ENCODE peak calls at places on chromosomes 11 and 22, in eight cellular contexts. One of them, this sample, is unnamed.
A peak's percentile ranks its signal among the peaks of the same experiment; 100 is the strongest.

GRCh38 chr11:13939952-13940610 is 22.4 kb upstream of the SPON1 start:
- DNase-seq in psoas muscle: no peak
- DNase-seq in DND-41: no peak
- DNase-seq in suprapubic skin: no peak
- DNase-seq in HCT116: peak; percentile 44
- DNase-seq in NB4: no peak
- DNase-seq in AG04449: no peak
- DNase-seq in lower lobe of right lung: no peak
- DNase-seq in this sample: no peak

GRCh38 chr11:2417856-2418705 is 17.5 kb downstream of the TSSC4 start:
- DNase-seq in psoas muscle: no peak
- DNase-seq in DND-41: no peak
- DNase-seq in suprapubic skin: no peak
- DNase-seq in HCT116: no peak
- DNase-seq in NB4: no peak
- DNase-seq in AG04449: no peak
- DNase-seq in lower lobe of right lung: no peak
- DNase-seq in this sample: no peak

GRCh38 chr22:48891688-48892380 is 935.8 kb downstream of the BRD1 start:
- DNase-seq in psoas muscle: no peak
- DNase-seq in DND-41: no peak
- DNase-seq in suprapubic skin: no peak
- DNase-seq in HCT116: no peak
- DNase-seq in NB4: no peak
- DNase-seq in AG04449: no peak
- DNase-seq in lower lobe of right lung: no peak
- DNase-seq in this sample: no peak

GRCh38 chr22:29269731-29270474 is 1.8 kb downstream of the EWSR1 start:
- DNase-seq in psoas muscle: no peak
- DNase-seq in DND-41: no peak
- DNase-seq in suprapubic skin: no peak
- DNase-seq in HCT116: no peak
- DNase-seq in NB4: peak; percentile 47
- DNase-seq in AG04449: no peak
- DNase-seq in lower lobe of right lung: no peak
- DNase-seq in this sample: no peak

GRCh38 chr11:4181780-4182721 is 87.5 kb downstream of the RRM1 start:
- DNase-seq in psoas muscle: no peak
- DNase-seq in DND-41: peak; percentile 53
- DNase-seq in suprapubic skin: no peak
- DNase-seq in HCT116: peak; percentile 57
- DNase-seq in NB4: peak; percentile 74
- DNase-seq in AG04449: no peak
- DNase-seq in lower lobe of right lung: peak; percentile 68
- DNase-seq in this sample: peak; percentile 69

GRCh38 chr22:32352681-32353080 is 5.0 kb upstream of the RFPL3 start:
- DNase-seq in psoas muscle: no peak
- DNase-seq in DND-41: no peak
- DNase-seq in suprapubic skin: no peak
- DNase-seq in HCT116: no peak
- DNase-seq in NB4: no peak
- DNase-seq in AG04449: no peak
- DNase-seq in lower lobe of right lung: no peak
- DNase-seq in this sample: no peak

GRCh38 chr11:78489184-78489583 is 71.6 kb upstream of the GAB2 start:
- DNase-seq in psoas muscle: no peak
- DNase-seq in DND-41: no peak
- DNase-seq in suprapubic skin: no peak
- DNase-seq in HCT116: no peak
- DNase-seq in NB4: no peak
- DNase-seq in AG04449: no peak
- DNase-seq in lower lobe of right lung: no peak
- DNase-seq in this sample: no peak

GRCh38 chr11:122093731-122094130 is 22.3 kb downstream of the BLID start:
- DNase-seq in psoas muscle: no peak
- DNase-seq in DND-41: no peak
- DNase-seq in suprapubic skin: no peak
- DNase-seq in HCT116: no peak
- DNase-seq in NB4: no peak
- DNase-seq in AG04449: no peak
- DNase-seq in lower lobe of right lung: no peak
- DNase-seq in this sample: no peak

GRCh38 chr11:64241430-64242153 is 697 bp downstream of the FKBP2 start:
- DNase-seq in psoas muscle: peak; percentile 100
- DNase-seq in DND-41: peak; percentile 100
- DNase-seq in suprapubic skin: peak; percentile 100
- DNase-seq in HCT116: peak; percentile 98
- DNase-seq in NB4: peak; percentile 99
- DNase-seq in AG04449: peak; percentile 93
- DNase-seq in lower lobe of right lung: peak; percentile 100
- DNase-seq in this sample: peak; percentile 98
- TF ChIP-seq CTCF in psoas muscle: no peak
- TF ChIP-seq CTCF in DND-41: no peak
- TF ChIP-seq CTCF in suprapubic skin: no peak
- TF ChIP-seq CTCF in HCT116: no peak
- TF ChIP-seq CTCF in NB4: no peak
- TF ChIP-seq CTCF in AG04449: no peak
- TF ChIP-seq CTCF in lower lobe of right lung: peak; percentile 18
- TF ChIP-seq CTCF in this sample: no peak

GRCh38 chr22:39560127-39560526 is 10.4 kb upstream of the CACNA1I start:
- DNase-seq in psoas muscle: no peak
- DNase-seq in DND-41: no peak
- DNase-seq in suprapubic skin: no peak
- DNase-seq in HCT116: no peak
- DNase-seq in NB4: no peak
- DNase-seq in AG04449: no peak
- DNase-seq in lower lobe of right lung: no peak
- DNase-seq in this sample: no peak

GRCh38 chr22:39559456-39560105 is 11.0 kb upstream of the CACNA1I start:
- DNase-seq in psoas muscle: no peak
- DNase-seq in DND-41: no peak
- DNase-seq in suprapubic skin: no peak
- DNase-seq in HCT116: no peak
- DNase-seq in NB4: peak; percentile 23
- DNase-seq in AG04449: no peak
- DNase-seq in lower lobe of right lung: no peak
- DNase-seq in this sample: peak; percentile 63

GRCh38 chr22:39558254-39558727 is 12.3 kb upstream of the CACNA1I start:
- DNase-seq in psoas muscle: no peak
- DNase-seq in DND-41: no peak
- DNase-seq in suprapubic skin: no peak
- DNase-seq in HCT116: no peak
- DNase-seq in NB4: no peak
- DNase-seq in AG04449: no peak
- DNase-seq in lower lobe of right lung: no peak
- DNase-seq in this sample: no peak

GRCh38 chr22:39558950-39559349 is 11.6 kb upstream of the CACNA1I start:
- DNase-seq in psoas muscle: no peak
- DNase-seq in DND-41: no peak
- DNase-seq in suprapubic skin: no peak
- DNase-seq in HCT116: no peak
- DNase-seq in NB4: no peak
- DNase-seq in AG04449: no peak
- DNase-seq in lower lobe of right lung: no peak
- DNase-seq in this sample: no peak

GRCh38 chr22:39556970-39557811 is 13.4 kb upstream of the CACNA1I start:
- DNase-seq in psoas muscle: no peak
- DNase-seq in DND-41: no peak
- DNase-seq in suprapubic skin: no peak
- DNase-seq in HCT116: no peak
- DNase-seq in NB4: no peak
- DNase-seq in AG04449: no peak
- DNase-seq in lower lobe of right lung: no peak
- DNase-seq in this sample: no peak
- TF ChIP-seq CTCF in psoas muscle: no peak
- TF ChIP-seq CTCF in DND-41: no peak
- TF ChIP-seq CTCF in suprapubic skin: no peak
- TF ChIP-seq CTCF in HCT116: no peak
- TF ChIP-seq CTCF in NB4: no peak
- TF ChIP-seq CTCF in AG04449: peak; percentile 21
- TF ChIP-seq CTCF in lower lobe of right lung: no peak
- TF ChIP-seq CTCF in this sample: no peak

GRCh38 chr11:48384670-48385069 is 18.4 kb upstream of the OR4C5 start:
- DNase-seq in psoas muscle: no peak
- DNase-seq in DND-41: no peak
- DNase-seq in suprapubic skin: no peak
- DNase-seq in HCT116: no peak
- DNase-seq in NB4: peak; percentile 13
- DNase-seq in AG04449: no peak
- DNase-seq in lower lobe of right lung: no peak
- DNase-seq in this sample: no peak
- TF ChIP-seq CTCF in psoas muscle: no peak
- TF ChIP-seq CTCF in DND-41: peak; percentile 48
- TF ChIP-seq CTCF in suprapubic skin: no peak
- TF ChIP-seq CTCF in HCT116: no peak
- TF ChIP-seq CTCF in NB4: peak; percentile 58
- TF ChIP-seq CTCF in AG04449: no peak
- TF ChIP-seq CTCF in lower lobe of right lung: no peak
- TF ChIP-seq CTCF in this sample: no peak

GRCh38 chr11:119322360-119322739 is 5.4 kb upstream of the MCAM start:
- DNase-seq in psoas muscle: no peak
- DNase-seq in DND-41: no peak
- DNase-seq in suprapubic skin: peak; percentile 16
- DNase-seq in HCT116: no peak
- DNase-seq in NB4: peak; percentile 37
- DNase-seq in AG04449: no peak
- DNase-seq in lower lobe of right lung: no peak
- DNase-seq in this sample: no peak

GRCh38 chr11:119319136-119319701 is 2.3 kb upstream of the MCAM start:
- DNase-seq in psoas muscle: no peak
- DNase-seq in DND-41: no peak
- DNase-seq in suprapubic skin: peak; percentile 58
- DNase-seq in HCT116: no peak
- DNase-seq in NB4: no peak
- DNase-seq in AG04449: no peak
- DNase-seq in lower lobe of right lung: no peak
- DNase-seq in this sample: no peak

GRCh38 chr11:119322921-119323531 is 6.1 kb upstream of the MCAM start:
- DNase-seq in psoas muscle: no peak
- DNase-seq in DND-41: no peak
- DNase-seq in suprapubic skin: peak; percentile 56
- DNase-seq in HCT116: no peak
- DNase-seq in NB4: no peak
- DNase-seq in AG04449: no peak
- DNase-seq in lower lobe of right lung: no peak
- DNase-seq in this sample: no peak

GRCh38 chr11:119319702-119320592 is 3.0 kb upstream of the MCAM start:
- DNase-seq in psoas muscle: peak; percentile 40
- DNase-seq in DND-41: no peak
- DNase-seq in suprapubic skin: peak; percentile 73
- DNase-seq in HCT116: no peak
- DNase-seq in NB4: peak; percentile 9
- DNase-seq in AG04449: no peak
- DNase-seq in lower lobe of right lung: no peak
- DNase-seq in this sample: no peak

DNA sequence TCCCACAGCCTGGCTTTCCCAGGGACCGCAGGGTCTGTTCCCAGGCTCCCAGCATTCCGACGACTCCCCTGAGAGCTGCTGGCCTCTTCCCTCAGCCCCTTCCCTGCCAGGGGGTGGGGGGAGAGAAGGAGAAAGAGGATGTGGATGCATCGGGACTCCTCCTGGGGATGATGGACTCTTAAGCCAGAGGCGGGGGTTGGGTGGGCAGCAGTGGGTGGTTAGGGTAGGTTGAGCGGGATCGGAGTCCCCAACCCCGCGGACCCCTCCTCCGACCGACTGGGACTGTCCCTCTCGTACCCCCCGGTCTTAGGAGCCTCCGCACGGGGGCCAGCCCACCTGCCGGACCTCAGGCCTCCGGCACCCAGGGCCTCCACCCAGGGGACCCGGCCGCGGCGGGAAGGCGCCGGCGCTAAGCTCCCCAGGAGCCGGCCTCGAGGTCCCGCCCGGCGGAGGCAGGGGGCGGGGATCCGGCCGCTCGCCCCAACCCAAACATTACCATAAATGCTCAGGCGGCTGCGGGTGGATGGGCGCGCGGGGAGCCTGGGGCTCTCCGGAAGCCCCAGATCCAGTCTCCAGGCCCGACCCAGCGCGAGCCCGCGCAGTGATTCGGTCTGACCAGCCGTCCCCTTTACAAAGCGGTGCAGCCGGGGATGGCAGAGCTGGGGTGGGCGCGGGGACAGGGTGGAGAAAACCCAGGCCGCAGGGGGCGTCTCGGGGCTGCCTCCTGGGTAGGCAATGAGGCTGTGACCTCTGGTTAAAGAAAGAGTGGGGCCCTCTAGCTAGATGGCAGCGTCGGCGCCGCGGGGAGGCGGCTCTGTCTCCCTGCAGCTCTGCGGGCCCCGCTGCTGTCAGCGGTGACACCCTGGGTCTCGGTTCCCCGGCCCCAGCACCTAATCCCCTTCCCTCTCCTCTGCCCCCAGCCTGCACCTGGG is 3.9 kb upstream of the MCAM start:
- DNase-seq in psoas muscle: peak; percentile 53
- DNase-seq in DND-41: peak; percentile 31
- DNase-seq in suprapubic skin: peak; percentile 81
- DNase-seq in HCT116: no peak
- DNase-seq in NB4: peak; percentile 70
- DNase-seq in AG04449: no peak
- DNase-seq in lower lobe of right lung: peak; percentile 64
- DNase-seq in this sample: peak; percentile 88
- TF ChIP-seq CTCF in psoas muscle: no peak
- TF ChIP-seq CTCF in DND-41: no peak
- TF ChIP-seq CTCF in suprapubic skin: no peak
- TF ChIP-seq CTCF in HCT116: no peak
- TF ChIP-seq CTCF in NB4: no peak
- TF ChIP-seq CTCF in AG04449: no peak
- TF ChIP-seq CTCF in lower lobe of right lung: no peak
- TF ChIP-seq CTCF in this sample: no peak

GRCh38 chr11:119942021-119942420 is 195.9 kb downstream of the TRIM29 start:
- DNase-seq in psoas muscle: no peak
- DNase-seq in DND-41: no peak
- DNase-seq in suprapubic skin: no peak
- DNase-seq in HCT116: no peak
- DNase-seq in NB4: no peak
- DNase-seq in AG04449: no peak
- DNase-seq in lower lobe of right lung: no peak
- DNase-seq in this sample: no peak
- TF ChIP-seq CTCF in psoas muscle: no peak
- TF ChIP-seq CTCF in DND-41: no peak
- TF ChIP-seq CTCF in suprapubic skin: no peak
- TF ChIP-seq CTCF in HCT116: no peak
- TF ChIP-seq CTCF in NB4: no peak
- TF ChIP-seq CTCF in AG04449: no peak
- TF ChIP-seq CTCF in lower lobe of right lung: no peak
- TF ChIP-seq CTCF in this sample: no peak

GRCh38 chr11:90542092-90542491 is 319.2 kb upstream of the CHORDC1 start:
- DNase-seq in psoas muscle: no peak
- DNase-seq in DND-41: no peak
- DNase-seq in suprapubic skin: no peak
- DNase-seq in HCT116: no peak
- DNase-seq in NB4: no peak
- DNase-seq in AG04449: no peak
- DNase-seq in lower lobe of right lung: no peak
- DNase-seq in this sample: no peak
- TF ChIP-seq CTCF in psoas muscle: no peak
- TF ChIP-seq CTCF in DND-41: no peak
- TF ChIP-seq CTCF in suprapubic skin: no peak
- TF ChIP-seq CTCF in HCT116: no peak
- TF ChIP-seq CTCF in NB4: no peak
- TF ChIP-seq CTCF in AG04449: no peak
- TF ChIP-seq CTCF in lower lobe of right lung: no peak
- TF ChIP-seq CTCF in this sample: no peak